ENCODE peak calls at places on chromosomes 3 and 15, in nine cellular contexts. I, L, K, O, R, Y, B, J and C are unnamed samples.

GRCh38 chr15:100249096-100249815 is 92.5 kb downstream of the ADAMTS17 start:
- DNase-seq in J (no peak), L (no peak), R (no peak), I (peak; percentile 51), Y (no peak), O (no peak), K (no peak), B (no peak), C (no peak)

GRCh38 chr3:32467333-32468070 is 35.1 kb downstream of the CMTM6 start:
- DNase-seq in K (no peak), I (peak; percentile 77), L (peak; percentile 80), R (peak; percentile 78), B (peak; percentile 83), J (peak; percentile 98), Y (peak; percentile 83), O (peak; percentile 36), C (peak; percentile 79)

GRCh38 chr3:147038456-147038855 is 367.9 kb downstream of the ZIC4 start:
- DNase-seq in B (no peak), R (no peak), O (no peak), K (no peak), I (no peak), L (no peak), Y (no peak), J (no peak), C (no peak)

GRCh38 chr15:57436166-57436565 is 59.9 kb downstream of the CGNL1 start:
- DNase-seq in K (no peak), O (no peak), J (no peak), L (no peak), R (no peak), I (no peak), Y (no peak), B (no peak), C (no peak)

GRCh38 chr3:37457392-37458065 is 283.1 kb upstream of the LRRFIP2 start:
- DNase-seq in R (no peak), J (no peak), I (no peak), L (peak; percentile 34), B (no peak), Y (no peak), O (no peak), K (no peak), C (no peak)

GRCh38 chr3:127200086-127200691 is 7.3 kb downstream of the PRR23E start:
- DNase-seq in L (no peak), Y (no peak), I (peak; percentile 44), O (no peak), B (no peak), K (no peak), J (no peak), R (no peak), C (no peak)

GRCh38 chr3:147816770-147817169 is 407.6 kb downstream of the ZIC1 start:
- DNase-seq in J (no peak), Y (no peak), R (no peak), O (no peak), L (no peak), I (no peak), B (peak; percentile 94), K (no peak), C (no peak)

GRCh38 chr3:58473275-58473674 is 18.6 kb upstream of the KCTD6 start:
- DNase-seq in R (no peak), L (no peak), O (no peak), J (no peak), B (no peak), K (no peak), I (no peak), Y (no peak), C (no peak)

GRCh38 chr3:35200056-35200455 is 439.3 kb upstream of the ARPP21 start:
- DNase-seq in I (no peak), B (no peak), K (no peak), J (no peak), O (no peak), R (no peak), L (no peak), Y (no peak), C (no peak)

GRCh38 chr3:108090066-108090700 is 648 bp downstream of the CD47 start:
- DNase-seq in K (no peak), J (no peak), R (no peak), I (peak; percentile 72), B (peak; percentile 58), L (no peak), Y (no peak), O (no peak), C (peak; percentile 77)

GRCh38 chr3:185308126-185308754 is 54.4 kb upstream of the EHHADH start:
- DNase-seq in O (peak; percentile 45), B (peak; percentile 88), I (no peak), J (no peak), K (no peak), R (no peak), Y (peak; percentile 76), L (no peak), C (peak; percentile 21)

GRCh38 chr3:132730891-132731580 is 8.8 kb upstream of the NPHP3 start:
- DNase-seq in J (no peak), K (no peak), L (no peak), B (no peak), I (no peak), R (no peak), Y (no peak), O (no peak), C (no peak)

GRCh38 chr3:52931889-52932288 is 34.5 kb upstream of the STIMATE start:
- DNase-seq in J (no peak), O (no peak), L (no peak), I (no peak), B (no peak), R (no peak), K (no peak), Y (no peak), C (no peak)
- TF ChIP-seq CTCF in J (no peak), O (no peak), L (no peak), I (no peak), B (no peak), R (no peak), K (no peak), Y (no peak), C (no peak)

DNA sequence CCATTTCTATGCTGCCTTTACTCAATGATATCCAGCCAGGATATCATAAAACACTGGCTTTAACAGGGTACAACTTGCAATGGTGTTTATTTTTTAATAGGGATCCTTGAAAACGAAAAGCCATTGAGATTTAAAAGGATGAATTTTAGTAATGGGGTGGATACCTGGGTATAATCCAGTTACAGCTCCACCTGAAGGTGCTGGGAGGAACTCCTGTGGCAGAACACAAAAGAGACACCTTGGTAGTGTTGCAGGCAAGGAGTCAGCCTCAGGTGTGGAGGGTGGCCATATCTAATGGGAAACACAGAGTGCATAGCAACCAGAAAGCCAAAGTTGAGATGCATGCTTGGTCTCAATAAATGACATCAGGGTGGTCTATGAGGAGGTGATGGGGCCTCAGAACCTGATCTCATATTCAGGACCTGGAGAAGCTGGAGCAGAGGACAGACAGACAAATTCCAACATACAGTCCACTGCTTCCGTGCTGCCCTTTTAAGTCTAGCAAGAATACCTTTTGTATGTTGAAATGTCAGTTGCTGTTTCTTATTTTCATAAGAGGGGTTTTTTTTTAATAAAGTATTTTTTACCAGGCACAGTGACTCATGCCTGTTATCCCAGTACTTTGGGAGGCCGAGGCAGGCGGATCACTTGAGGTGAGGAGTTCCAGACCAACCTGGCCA is 12.0 kb upstream of the PAQR9 start:
- DNase-seq in L (no peak), O (no peak), K (no peak), Y (no peak), B (no peak), J (no peak), R (no peak), I (no peak), C (no peak)
- H3K9me3 ChIP-seq in L (no peaks in the 10 kb centered on the region), O (no peaks in the 10 kb centered on the region), K (no peaks in the 10 kb centered on the region), Y (no peaks in the 10 kb centered on the region), B (no peaks in the 10 kb centered on the region), J (no peaks in the 10 kb centered on the region), R (no peaks in the 10 kb centered on the region), I (no peaks in the 10 kb centered on the region), C (no peaks in the 10 kb centered on the region)

GRCh38 chr15:59111267-59111666 is 6.3 kb downstream of the CCNB2 start:
- DNase-seq in R (no peak), J (no peak), O (no peak), B (no peak), K (no peak), I (no peak), L (no peak), Y (no peak), C (no peak)

GRCh38 chr15:59104602-59104911 is 389 bp upstream of the CCNB2 start:
- DNase-seq in Y (peak; percentile 17), O (no peak), B (no peak), R (no peak), I (no peak), K (no peak), J (no peak), L (no peak), C (no peak)

GRCh38 chr15:59104912-59105732 is at the start of gene CCNB2:
- DNase-seq in J (peak; percentile 87), I (peak; percentile 88), L (peak; percentile 79), B (peak; percentile 91), Y (peak; percentile 82), R (peak; percentile 81), O (peak; percentile 79), K (peak; percentile 51), C (peak; percentile 79)

GRCh38 chr15:59105839-59106238 is 893 bp downstream of the CCNB2 start:
- DNase-seq in L (no peak), Y (no peak), I (no peak), R (no peak), B (peak; percentile 14), J (no peak), K (no peak), O (no peak), C (no peak)
- TF ChIP-seq CTCF in L (no peak), Y (no peak), I (no peak), R (no peak), B (no peak), J (no peak), K (no peak), O (no peak), C (no peak)

DNA sequence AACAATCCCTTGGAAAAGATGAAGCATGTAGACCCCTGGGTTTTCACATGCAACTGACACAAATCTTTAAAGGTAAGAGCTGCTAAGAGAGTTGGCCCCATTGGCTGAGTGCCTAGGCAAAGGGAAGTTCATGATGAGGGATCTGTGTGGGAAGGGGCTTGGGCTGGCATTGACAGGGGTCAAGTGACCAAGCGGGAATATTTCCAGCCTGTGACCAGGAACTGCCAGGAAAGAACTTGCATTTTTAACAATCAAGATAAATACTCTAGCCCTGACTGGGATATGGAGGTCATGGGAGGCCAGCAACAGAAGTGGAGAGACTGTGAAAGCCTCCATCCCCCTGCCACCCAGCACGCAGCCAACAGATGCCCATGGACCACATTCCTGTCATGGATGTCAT is 361.1 kb upstream of the ATP10A start:
- DNase-seq in L (no peak), Y (no peak), B (no peak), J (no peak), I (no peak), O (no peak), R (no peak), K (no peak), C (no peak)
- H3K9me3 ChIP-seq in L (no peaks in the 10 kb centered on the region), Y (no peaks in the 10 kb centered on the region), B (peaks cover 75% of the 10 kb centered on the region), J (no peaks in the 10 kb centered on the region), I (peaks cover 5% of the 10 kb centered on the region), O (no peaks in the 10 kb centered on the region), R (no peaks in the 10 kb centered on the region), K (no peaks in the 10 kb centered on the region), C (no peaks in the 10 kb centered on the region)

DNA sequence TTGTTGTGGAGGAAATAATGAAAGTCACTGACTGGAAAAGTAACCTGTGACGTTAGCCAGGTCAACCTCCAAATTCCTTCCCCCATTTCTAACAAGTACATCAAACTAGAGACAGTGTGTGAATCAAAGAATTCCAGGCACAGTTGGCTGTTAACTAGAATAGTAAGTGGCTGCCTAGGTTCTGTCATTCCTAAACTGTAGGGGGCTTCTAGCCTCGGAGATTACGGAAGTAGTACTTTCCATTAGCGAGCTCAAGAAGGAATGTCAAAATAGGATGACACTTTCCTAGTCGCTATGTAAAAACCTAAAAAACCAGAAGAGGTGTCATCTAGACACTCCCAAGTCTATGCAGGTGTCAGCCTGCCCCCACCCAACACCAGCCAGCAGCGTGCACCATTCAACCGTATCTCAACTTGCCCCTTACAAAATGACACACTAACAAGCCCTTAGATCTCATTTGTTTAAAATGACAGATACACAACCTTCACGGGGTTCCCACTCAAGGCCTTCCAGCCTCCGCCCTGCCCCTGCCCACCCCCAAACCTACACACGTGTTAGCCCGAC is 910 bp downstream of the INO80 start:
- DNase-seq in Y (no peak), R (no peak), I (no peak), J (no peak), K (peak; percentile 14), B (no peak), O (peak; percentile 20), L (no peak), C (no peak)
- TF ChIP-seq CTCF in Y (no peak), R (no peak), I (no peak), J (no peak), K (no peak), B (no peak), O (no peak), L (no peak), C (no peak)